ENCODE peak calls at places on chromosomes 7 and 10, in nine cellular contexts. T is stomach; E is kidney; R is sigmoid colon; N is OCI-LY7; H is Karpas-422; F is heart right ventricle; L is MM.1S; P is CD8-positive, alpha-beta memory T cell. U is an unnamed sample.
A peak's percentile ranks its signal among the peaks of the same experiment; 100 is the strongest.

GRCh38 chr7:18831381-18831901 is 286.0 kb downstream of the TWIST1 start:
- DNase-seq in T (no peak), E (no peak), R (no peak), N (no peak), H (no peak), F (no peak), L (no peak), P (no peak), U (no peak)

GRCh38 chr10:89837173-89838001 is 136.0 kb downstream of the KIF20B start:
- DNase-seq in T (peak; percentile 29), E (peak; percentile 75), R (peak; percentile 67), N (no peak), H (no peak), F (peak; percentile 27), L (peak; percentile 34), P (no peak), U (peak; percentile 47)

GRCh38 chr7:157276731-157277562 is 59.9 kb upstream of the DNAJB6 start:
- DNase-seq in T (no peak), E (peak; percentile 71), R (peak; percentile 53), N (no peak), H (no peak), F (no peak), L (no peak), P (no peak), U (peak; percentile 78)

GRCh38 chr7:132836746-132837145 is 245.1 kb downstream of the CHCHD3 start:
- DNase-seq in T (no peak), E (no peak), R (no peak), N (no peak), H (no peak), F (no peak), L (no peak), P (no peak), U (no peak)

GRCh38 chr10:100803481-100803880 is 58.1 kb downstream of the PAX2 start:
- DNase-seq in T (no peak), E (no peak), R (peak; percentile 34), N (no peak), H (no peak), F (no peak), L (no peak), P (no peak), U (no peak)

GRCh38 chr10:113086282-113086681 is 136.2 kb downstream of the TCF7L2 start:
- DNase-seq in T (no peak), E (no peak), R (no peak), N (no peak), H (no peak), F (no peak), L (no peak), P (no peak), U (no peak)

GRCh38 chr7:151895695-151896485 is 19.0 kb upstream of the PRKAG2 start:
- DNase-seq in T (no peak), E (peak; percentile 49), R (peak; percentile 43), N (no peak), H (peak; percentile 59), F (no peak), L (no peak), P (no peak), U (no peak)

GRCh38 chr7:5532520-5533335 is 109.1 kb upstream of the TNRC18 start:
- DNase-seq in T (peak; percentile 78), E (peak; percentile 90), R (peak; percentile 92), N (peak; percentile 91), H (peak; percentile 96), F (peak; percentile 55), L (peak; percentile 30), P (peak; percentile 38), U (peak; percentile 88)

GRCh38 chr10:124332426-124332825 is 86.3 kb downstream of the OAT start:
- DNase-seq in T (no peak), E (no peak), R (no peak), N (no peak), H (no peak), F (no peak), L (no peak), P (no peak), U (no peak)

GRCh38 chr7:106768324-106768751 is 96.7 kb upstream of the PIK3CG start:
- DNase-seq in T (no peak), E (no peak), R (no peak), N (peak; percentile 20), H (no peak), F (no peak), L (peak; percentile 85), P (no peak), U (no peak)

GRCh38 chr10:18216482-18216881 is 76.3 kb downstream of the CACNB2 start:
- DNase-seq in T (no peak), E (no peak), R (no peak), N (no peak), H (peak; percentile 48), F (no peak), L (no peak), P (no peak), U (no peak)

GRCh38 chr10:114138581-114138980 is 35.4 kb downstream of the CCDC186 start:
- DNase-seq in T (no peak), E (no peak), R (no peak), N (no peak), H (no peak), F (no peak), L (no peak), P (no peak), U (no peak)

DNA sequence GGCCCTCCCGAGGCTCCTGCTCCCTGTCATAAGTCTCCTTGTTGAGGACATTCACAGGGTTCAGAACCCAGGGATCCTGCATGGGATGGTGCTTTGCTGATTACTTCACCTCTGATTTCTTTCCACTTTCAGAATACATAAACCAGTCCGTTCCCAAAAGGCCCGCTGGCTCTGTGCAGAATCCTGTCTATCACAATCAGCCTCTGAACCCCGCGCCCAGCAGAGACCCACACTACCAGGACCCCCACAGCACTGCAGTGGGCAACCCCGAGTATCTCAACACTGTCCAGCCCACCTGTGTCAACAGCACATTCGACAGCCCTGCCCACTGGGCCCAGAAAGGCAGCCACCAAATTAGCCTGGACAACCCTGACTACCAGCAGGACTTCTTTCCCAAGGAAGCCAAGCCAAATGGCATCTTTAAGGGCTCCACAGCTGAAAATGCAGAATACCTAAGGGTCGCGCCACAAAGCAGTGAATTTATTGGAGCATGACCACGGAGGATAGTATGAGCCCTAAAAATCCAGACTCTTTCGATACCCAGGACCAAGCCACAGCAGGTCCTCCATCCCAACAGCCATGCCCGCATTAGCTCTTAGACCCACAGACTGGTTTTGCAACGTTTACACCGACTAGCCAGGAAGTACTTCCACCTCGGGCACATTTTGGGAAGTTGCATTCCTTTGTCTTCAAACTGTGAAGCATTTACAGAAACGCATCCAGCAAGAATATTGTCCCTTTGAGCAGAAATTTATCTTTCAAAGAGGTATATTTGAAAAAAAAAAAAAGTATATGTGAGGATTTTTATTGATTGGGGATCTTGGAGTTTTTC is 159.8 kb upstream of the LANCL2 start:
- DNase-seq in T (no peak), E (no peak), R (no peak), N (no peak), H (no peak), F (no peak), L (no peak), P (no peak), U (no peak)
- H3K36me3 ChIP-seq in T (peaks cover 91% of the 10 kb centered on the region), E (peaks cover 54% of the 10 kb centered on the region), R (peaks cover 49% of the 10 kb centered on the region), N (no peaks in the 10 kb centered on the region), H (no peaks in the 10 kb centered on the region), F (peaks cover 3% of the 10 kb centered on the region), L (no peaks in the 10 kb centered on the region), P (no peaks in the 10 kb centered on the region), U (no peaks in the 10 kb centered on the region)

GRCh38 chr10:103836776-103837344 is 18.5 kb downstream of the SH3PXD2A start:
- DNase-seq in T (no peak), E (no peak), R (peak; percentile 17), N (no peak), H (no peak), F (no peak), L (no peak), P (no peak), U (no peak)
- H3K36me3 ChIP-seq in T (no peaks in the 10 kb centered on the region), E (no peaks in the 10 kb centered on the region), R (no peaks in the 10 kb centered on the region), N (no peaks in the 10 kb centered on the region), H (no peaks in the 10 kb centered on the region), F (no peaks in the 10 kb centered on the region), L (no peaks in the 10 kb centered on the region), P (no peaks in the 10 kb centered on the region), U (no peaks in the 10 kb centered on the region)

GRCh38 chr7:2573747-2574146 is 15.0 kb downstream of the IQCE start:
- DNase-seq in T (no peak), E (no peak), R (no peak), N (no peak), H (no peak), F (no peak), L (no peak), P (no peak), U (no peak)

GRCh38 chr7:2577914-2578680 is 19.3 kb downstream of the IQCE start:
- DNase-seq in T (no peak), E (no peak), R (no peak), N (no peak), H (no peak), F (no peak), L (no peak), P (no peak), U (no peak)

GRCh38 chr7:2575733-2576350 is 17.1 kb downstream of the IQCE start:
- DNase-seq in T (no peak), E (no peak), R (no peak), N (no peak), H (no peak), F (no peak), L (no peak), P (no peak), U (peak; percentile 36)

GRCh38 chr7:2575046-2575732 is 16.4 kb downstream of the IQCE start:
- DNase-seq in T (no peak), E (no peak), R (no peak), N (no peak), H (no peak), F (no peak), L (no peak), P (no peak), U (no peak)

GRCh38 chr7:2576742-2577491 is 18.1 kb downstream of the IQCE start:
- DNase-seq in T (no peak), E (no peak), R (no peak), N (no peak), H (no peak), F (no peak), L (no peak), P (no peak), U (peak; percentile 39)
- H3K36me3 ChIP-seq in T (peaks cover 75% of the 10 kb centered on the region), E (peaks cover 13% of the 10 kb centered on the region), R (no peaks in the 10 kb centered on the region), N (no peaks in the 10 kb centered on the region), H (no peaks in the 10 kb centered on the region), F (no peaks in the 10 kb centered on the region), L (no peaks in the 10 kb centered on the region), P (no peaks in the 10 kb centered on the region), U (no peaks in the 10 kb centered on the region)

GRCh38 chr10:97459933-97460332 is 14.0 kb downstream of the ZDHHC16 start:
- DNase-seq in T (no peak), E (no peak), R (no peak), N (no peak), H (no peak), F (no peak), L (no peak), P (no peak), U (no peak)

GRCh38 chr10:97462309-97462708 is 16.3 kb downstream of the ZDHHC16 start:
- DNase-seq in T (no peak), E (no peak), R (no peak), N (no peak), H (no peak), F (no peak), L (no peak), P (no peak), U (no peak)

GRCh38 chr10:97456686-97457065 is 10.7 kb downstream of the ZDHHC16 start:
- DNase-seq in T (no peak), E (no peak), R (no peak), N (no peak), H (no peak), F (no peak), L (no peak), P (no peak), U (no peak)

GRCh38 chr10:97456034-97456685 is 10.2 kb downstream of the ZDHHC16 start:
- DNase-seq in T (no peak), E (no peak), R (no peak), N (no peak), H (no peak), F (no peak), L (no peak), P (no peak), U (no peak)

GRCh38 chr10:97459111-97459510 is 13.1 kb downstream of the ZDHHC16 start:
- DNase-seq in T (no peak), E (no peak), R (no peak), N (no peak), H (no peak), F (no peak), L (no peak), P (no peak), U (no peak)
- H3K36me3 ChIP-seq in T (peaks cover 95% of the 10 kb centered on the region), E (peaks cover 48% of the 10 kb centered on the region), R (peaks cover 41% of the 10 kb centered on the region), N (peaks cover 100% of the 10 kb centered on the region), H (peaks cover 13% of the 10 kb centered on the region), F (no peaks in the 10 kb centered on the region), L (peaks cover 28% of the 10 kb centered on the region), P (peaks cover 58% of the 10 kb centered on the region), U (peaks cover 10% of the 10 kb centered on the region)

U was measured in left lung.